ENCODE peak calls at places on chromosomes 16 and 17, in eight cellular contexts. K is PC-3; F is small intestine; E is cardiac muscle cell; D is upper lobe of right lung; B is CD4-positive, CD25-positive, alpha-beta regulatory T cell; N is heart left ventricle; A is OCI-LY7. H is an unnamed sample. For H3K36me3, the result is how much of the 10 kb centered on the place peaks cover.

GRCh38 chr17:83109793-83110645 is 30.6 kb downstream of the METRNL start:
- DNase-seq in K (peak), D (peak), B (no peak), N (peak), A (no peak), F (peak), E (peak), H (peak)

GRCh38 chr17:44655983-44656700 is at the start of gene MEIOC:
- DNase-seq in N (no peak), F (peak), A (peak), B (peak), D (no peak), K (no peak), E (peak), H (no peak)

GRCh38 chr17:28567604-28568003 is 3.7 kb downstream of the PIGS start:
- DNase-seq in D (no peak), K (no peak), A (peak), N (no peak), E (no peak), B (no peak), F (no peak), H (no peak)

GRCh38 chr16:49578435-49579024 is 204.9 kb downstream of the C16orf78 start:
- DNase-seq in K (no peak), B (no peak), A (no peak), F (no peak), N (no peak), E (no peak), D (no peak), H (no peak)

GRCh38 chr17:6478486-6478885 is 34.2 kb downstream of the PIMREG start:
- DNase-seq in K (no peak), F (no peak), A (no peak), E (no peak), B (no peak), N (no peak), D (no peak), H (peak)

GRCh38 chr16:28192811-28193529 is 18.8 kb downstream of the XPO6 start:
- DNase-seq in B (peak), A (peak), D (peak), K (no peak), N (no peak), F (peak), E (no peak), H (no peak)

GRCh38 chr16:70695351-70696070 is 9.7 kb upstream of the MTSS2 start:
- DNase-seq in B (no peak), K (peak), E (no peak), D (peak), N (peak), A (peak), F (peak), H (no peak)

GRCh38 chr17:50609376-50610074 is 25.2 kb upstream of the ABCC3 start:
- DNase-seq in B (no peak), D (no peak), F (no peak), N (no peak), A (no peak), K (no peak), E (no peak), H (no peak)

GRCh38 chr16:87418216-87418615 is 26.1 kb downstream of the MAP1LC3B start:
- DNase-seq in A (no peak), B (no peak), F (no peak), E (no peak), N (no peak), D (no peak), K (no peak), H (no peak)
- H3K36me3 ChIP-seq in A (under half), B (half or more), F (under half), E (under half), N (under half), D (half or more), K (under half), H (under half)

DNA sequence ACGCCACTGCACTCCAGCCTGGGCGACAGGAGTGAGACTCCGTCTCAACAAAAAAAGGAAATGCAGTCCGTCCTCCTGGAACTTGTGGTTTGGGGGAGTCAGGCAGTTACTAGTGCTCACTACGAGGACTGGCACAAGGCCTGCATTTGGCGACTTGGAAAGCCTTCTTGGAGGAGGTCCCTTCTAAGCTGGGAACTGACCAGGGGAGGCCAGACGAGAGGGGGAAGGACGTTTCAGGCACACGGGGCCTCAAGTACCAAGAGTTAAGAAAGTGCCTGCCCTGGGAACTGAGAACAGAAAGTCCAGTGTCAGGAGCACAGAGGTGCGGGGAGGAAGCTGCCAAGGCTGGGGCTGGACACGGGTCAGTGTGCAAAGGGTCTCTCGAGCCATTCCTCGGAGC is 89.9 kb downstream of the ABR start:
- DNase-seq in D (peak), K (no peak), E (peak), N (no peak), A (no peak), B (no peak), F (no peak), H (no peak)
- H3K27ac ChIP-seq in D (peak), K (no peak), E (peak), N (peak), A (no peak), B (no peak), F (no peak), H (no peak)

GRCh38 chr16:3769013-3769412 is 51.7 kb upstream of the TRAP1 start:
- DNase-seq in A (no peak), D (no peak), K (no peak), N (no peak), F (no peak), B (no peak), E (no peak), H (no peak)
- H3K36me3 ChIP-seq in A (half or more), D (half or more), K (under half), N (under half), F (under half), B (half or more), E (half or more), H (half or more)

GRCh38 chr17:64092952-64093451 is 36.9 kb downstream of the ERN1 start:
- DNase-seq in N (no peak), K (no peak), B (no peak), E (no peak), D (no peak), F (no peak), A (no peak), H (no peak)

GRCh38 chr17:64092111-64092510 is 37.8 kb downstream of the ERN1 start:
- DNase-seq in D (no peak), F (no peak), B (no peak), A (no peak), E (no peak), K (no peak), N (no peak), H (no peak)

GRCh38 chr17:64090144-64090543 is 39.8 kb downstream of the ERN1 start:
- DNase-seq in F (no peak), D (no peak), A (no peak), E (no peak), K (no peak), N (no peak), B (no peak), H (no peak)

GRCh38 chr17:64091116-64091515 is 38.8 kb downstream of the ERN1 start:
- DNase-seq in B (peak), F (no peak), E (peak), A (peak), D (no peak), N (no peak), K (peak), H (no peak)

DNA sequence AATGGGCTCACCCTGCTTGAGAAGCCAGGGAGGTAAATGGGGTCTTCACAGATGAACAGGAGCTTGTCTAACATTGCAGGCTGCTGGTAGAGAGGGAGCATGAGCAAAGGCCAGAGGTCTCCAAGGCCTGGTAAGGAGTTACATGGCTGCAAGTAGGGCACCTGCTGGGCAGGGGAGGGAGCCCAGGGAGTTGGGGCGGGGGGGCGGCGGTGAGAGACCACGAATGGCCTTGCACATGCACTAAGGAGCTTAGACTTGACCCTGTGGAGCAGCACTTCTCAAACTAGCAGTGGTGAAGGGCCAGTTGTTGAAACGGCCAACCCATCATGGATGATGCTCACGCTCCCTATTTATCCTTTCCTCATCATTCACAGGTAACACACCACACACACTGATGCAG is 38.4 kb downstream of the ERN1 start:
- DNase-seq in B (no peak), E (no peak), K (no peak), A (no peak), N (no peak), D (no peak), F (no peak), H (no peak)
- H3K27ac ChIP-seq in B (peak), E (no peak), K (peak), A (peak), N (no peak), D (no peak), F (peak), H (no peak)

GRCh38 chr17:80353718-80354275 is 61.2 kb upstream of the ENDOV start:
- DNase-seq in B (no peak), F (no peak), N (no peak), K (no peak), D (no peak), E (no peak), A (no peak), H (no peak)

GRCh38 chr17:80354381-80354780 is 60.6 kb upstream of the ENDOV start:
- DNase-seq in K (no peak), F (no peak), N (no peak), B (no peak), E (no peak), D (peak), A (no peak), H (no peak)

GRCh38 chr17:80358861-80359260 is 56.1 kb upstream of the ENDOV start:
- DNase-seq in D (no peak), K (no peak), F (no peak), N (no peak), B (no peak), A (no peak), E (no peak), H (no peak)

GRCh38 chr17:80358131-80358530 is 56.8 kb upstream of the ENDOV start:
- DNase-seq in A (no peak), D (no peak), B (no peak), N (no peak), F (no peak), E (no peak), K (no peak), H (no peak)

DNA sequence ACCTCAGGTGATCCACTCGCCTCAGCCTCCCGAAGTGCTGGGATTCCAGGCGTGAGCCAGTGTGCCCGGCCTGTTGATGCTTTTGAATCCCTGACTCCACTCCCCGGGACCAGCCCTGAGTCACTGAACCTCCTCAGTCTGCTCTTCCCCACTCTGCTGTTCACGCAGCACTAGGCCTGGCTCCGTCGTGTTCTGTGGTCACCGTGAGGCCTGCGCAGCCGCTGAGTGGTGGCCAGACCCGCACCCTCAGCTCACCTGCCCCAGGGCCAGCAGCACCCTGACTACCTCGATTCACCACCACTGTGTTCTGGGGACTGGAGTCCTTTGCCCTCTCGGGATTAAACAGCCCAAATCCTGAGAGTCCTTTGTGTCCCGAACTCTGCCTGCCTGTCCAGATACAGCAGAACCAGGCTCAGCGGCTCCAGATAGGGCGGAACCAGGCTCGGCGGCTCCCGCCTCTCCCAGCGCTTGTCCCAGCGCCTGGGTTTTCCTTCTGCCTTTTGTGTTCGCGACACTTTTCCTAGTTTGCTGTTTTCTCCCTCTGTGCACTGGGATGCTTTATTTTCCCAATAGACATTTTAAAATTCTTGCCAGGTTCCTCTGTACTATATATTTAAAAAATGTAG is 58.6 kb upstream of the ENDOV start:
- DNase-seq in K (no peak), D (no peak), E (no peak), B (no peak), N (no peak), A (no peak), F (no peak), H (no peak)
- H3K36me3 ChIP-seq in K (half or more), D (half or more), E (under half), B (half or more), N (under half), A (under half), F (half or more), H (half or more)

GRCh38 chr17:17692353-17693252 is 11.3 kb downstream of the RAI1 start:
- DNase-seq in B (no peak), D (no peak), E (no peak), A (no peak), N (no peak), F (peak), K (peak), H (no peak)

GRCh38 chr17:17693955-17694228 is 12.6 kb downstream of the RAI1 start:
- DNase-seq in K (no peak), E (no peak), B (no peak), F (no peak), D (no peak), N (no peak), A (no peak), H (no peak)

GRCh38 chr17:17693253-17693954 is 12.1 kb downstream of the RAI1 start:
- DNase-seq in E (peak), A (no peak), D (peak), B (no peak), F (peak), K (peak), N (peak), H (no peak)

GRCh38 chr17:17696075-17696474 is 14.8 kb downstream of the RAI1 start:
- DNase-seq in F (no peak), E (no peak), N (no peak), A (no peak), K (no peak), B (no peak), D (no peak), H (no peak)

GRCh38 chr17:17694229-17695081 is 13.2 kb downstream of the RAI1 start:
- DNase-seq in B (peak), D (peak), E (peak), N (peak), K (peak), F (peak), A (peak), H (peak)
- H3K27ac ChIP-seq in B (peak), D (peak), E (peak), N (peak), K (peak), F (peak), A (peak), H (peak)

DNA sequence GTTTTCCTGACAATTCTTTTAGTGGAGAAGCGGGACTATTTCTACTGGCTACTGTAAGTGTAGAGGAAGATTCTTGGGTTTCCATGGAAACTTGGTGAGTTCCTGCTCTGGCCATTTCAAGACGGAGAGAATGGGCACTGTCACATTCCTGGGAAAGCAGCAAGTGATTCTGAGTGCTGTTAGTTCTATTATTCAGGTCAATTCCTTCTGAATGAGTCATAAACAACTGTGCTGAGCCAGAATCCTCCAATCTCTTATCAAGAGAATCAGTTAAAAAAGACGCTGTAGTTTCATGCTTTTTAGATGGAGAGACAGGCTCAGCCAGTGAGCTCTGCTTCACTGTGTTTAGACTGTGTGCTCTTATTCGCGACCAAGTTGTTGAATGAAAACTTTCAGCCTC is 19.6 kb downstream of the AKAP10 start:
- DNase-seq in A (no peak), B (no peak), K (peak), F (no peak), N (no peak), E (peak), D (no peak), H (no peak)
- H3K36me3 ChIP-seq in A (half or more), B (half or more), K (under half), F (under half), N (under half), E (under half), D (half or more), H (under half)

GRCh38 chr17:75488693-75489510 is 26.4 kb downstream of the CASKIN2 start:
- DNase-seq in K (no peak), B (no peak), D (no peak), A (no peak), N (no peak), F (no peak), E (no peak), H (no peak)

GRCh38 chr17:75490173-75490743 is 25.1 kb downstream of the CASKIN2 start:
- DNase-seq in N (no peak), B (no peak), A (no peak), K (no peak), F (peak), D (no peak), E (no peak), H (no peak)

GRCh38 chr17:75487351-75488070 is 27.8 kb downstream of the CASKIN2 start:
- DNase-seq in N (no peak), E (peak), B (peak), K (no peak), F (peak), A (peak), D (peak), H (no peak)

GRCh38 chr17:75490953-75491649 is 24.2 kb downstream of the CASKIN2 start:
- DNase-seq in D (no peak), B (no peak), F (no peak), N (no peak), E (no peak), K (no peak), A (no peak), H (no peak)

GRCh38 chr17:75489511-75489955 is 25.8 kb downstream of the CASKIN2 start:
- DNase-seq in N (no peak), D (no peak), E (no peak), A (no peak), F (no peak), B (no peak), K (no peak), H (no peak)
- H3K27ac ChIP-seq in N (peak), D (no peak), E (no peak), A (no peak), F (no peak), B (no peak), K (no peak), H (peak)